ENCODE peak calls at places on chromosome 9, in ten cellular contexts. O is left cardiac atrium; P is naive thymus-derived CD8-positive, alpha-beta T cell; J is activated CD8-positive, alpha-beta memory T cell treated with anti-CD3 and anti-CD28 coated beads, Interleukin-2, amount 10 ng/mL, durations not matched to agents 7 days and 5 days; V is sciatic nerve; K is mucosa of descending colon; Z is SK-N-SH treated with all-trans-retinoic acid at 6 μM for 48 hours; H is naive B cell; L is A549; G is activated CD4-positive, CD25-positive, alpha-beta regulatory T cell treated with anti-CD3 and anti-CD28 coated beads, Interleukin-2, amount 50 U/mL, for 24 hours. M is an unnamed sample.

GRCh38 chr9:19087601-19088000 is 15.1 kb downstream of the HAUS6 start:
- ATAC-seq in O (no peak), P (no peak), J (no peak), V (no peak), K (no peak), Z (no peak), H (no peak), L (peak; percentile 70), G (no peak), M (no peak)

GRCh38 chr9:92746567-92747458 is 17.8 kb downstream of the BICD2 start:
- ATAC-seq in O (no peak), P (no peak), J (no peak), V (peak; percentile 45), K (no peak), Z (no peak), H (no peak), L (no peak), G (no peak), M (peak; percentile 12)

GRCh38 chr9:13023498-13023897 is 248.7 kb downstream of the LURAP1L start:
- ATAC-seq in O (no peak), P (no peak), J (no peak), V (no peak), K (no peak), Z (no peak), H (no peak), L (no peak), G (no peak), M (no peak)

GRCh38 chr9:70389642-70390266 is 24.7 kb downstream of the KLF9 start:
- ATAC-seq in O (peak; percentile 75), P (peak; percentile 14), J (peak; percentile 20), V (peak; percentile 51), K (no peak), Z (peak; percentile 63), H (no peak), L (no peak), G (peak; percentile 86), M (no peak)

GRCh38 chr9:121684381-121685145 is 33.1 kb downstream of the DAB2IP start:
- ATAC-seq in O (peak; percentile 18), P (no peak), J (no peak), V (no peak), K (peak; percentile 40), Z (peak; percentile 66), H (no peak), L (no peak), G (no peak), M (no peak)

GRCh38 chr9:98310752-98311392 is 55.4 kb upstream of the TBC1D2 start:
- ATAC-seq in O (no peak), P (no peak), J (no peak), V (no peak), K (no peak), Z (no peak), H (no peak), L (no peak), G (no peak), M (no peak)

GRCh38 chr9:119556129-119556875 is 187.1 kb upstream of the BRINP1 start:
- ATAC-seq in O (peak; percentile 93), P (no peak), J (peak; percentile 60), V (peak; percentile 86), K (peak; percentile 98), Z (peak; percentile 90), H (peak; percentile 27), L (peak; percentile 86), G (peak; percentile 41), M (peak; percentile 69)

GRCh38 chr9:127983847-127984289 is 3.1 kb upstream of the EEIG1 start:
- ATAC-seq in O (no peak), P (peak; percentile 6), J (no peak), V (no peak), K (no peak), Z (no peak), H (peak; percentile 63), L (no peak), G (no peak), M (peak; percentile 70)

GRCh38 chr9:105401651-105402050 is 46.2 kb upstream of the FSD1L start:
- ATAC-seq in O (no peak), P (no peak), J (no peak), V (peak; percentile 22), K (no peak), Z (peak; percentile 64), H (no peak), L (peak; percentile 70), G (no peak), M (no peak)

GRCh38 chr9:90189306-90189705 is 453.3 kb downstream of the DIRAS2 start:
- ATAC-seq in O (peak; percentile 41), P (no peak), J (no peak), V (no peak), K (peak; percentile 60), Z (no peak), H (peak; percentile 100), L (no peak), G (no peak), M (peak; percentile 98)

M was measured in stimulated activated memory B cell treated with anti-CD40 and anti-IgM and Interleukin-4, amounts not matched to agents 10 μg/mL and 1 μg/mL and 100 μg/mL, for 72 hours.